ENCODE peak calls at places on chromosomes 1 and 21, in five cellular contexts. R, D, B, K and I are unnamed samples.

GRCh38 chr21:44756416-44757185 is 45.0 kb downstream of the UBE2G2 start:
- DNase-seq in R (no peak), B (peak; percentile 44), K (no peak), D (no peak), I (no peak)

GRCh38 chr1:231053493-231054162 is 13.6 kb upstream of the FAM89A start:
- DNase-seq in D (peak; percentile 97), K (peak; percentile 83), R (peak; percentile 20), B (no peak), I (no peak)

GRCh38 chr1:198676253-198676652 is 37.4 kb downstream of the PTPRC start:
- DNase-seq in B (no peak), R (no peak), K (no peak), D (peak; percentile 39), I (no peak)

GRCh38 chr1:53470155-53470554 is 11.0 kb downstream of the DMRTB1 start:
- DNase-seq in B (peak; percentile 78), D (no peak), K (peak; percentile 78), R (peak; percentile 29), I (no peak)

GRCh38 chr1:233972951-233973635 is 68.6 kb downstream of the SLC35F3 start:
- DNase-seq in R (no peak), D (no peak), K (no peak), B (no peak), I (no peak)

GRCh38 chr21:41671859-41672542 is 94.9 kb downstream of the RIPK4 start:
- DNase-seq in K (no peak), R (no peak), D (no peak), B (peak; percentile 51), I (no peak)

GRCh38 chr1:30265127-30266070 is 458.0 kb downstream of the MATN1 start:
- DNase-seq in R (no peak), K (no peak), D (no peak), B (no peak), I (no peak)

GRCh38 chr1:227544067-227544655 is 19.2 kb upstream of the ZNF678 start:
- DNase-seq in B (no peak), D (no peak), R (no peak), K (no peak), I (no peak)

GRCh38 chr1:89630046-89630445 is 2.9 kb upstream of the LRRC8C start:
- DNase-seq in B (no peak), K (no peak), R (no peak), D (no peak), I (no peak)

GRCh38 chr1:162004441-162004950 is 19.2 kb downstream of the OLFML2B start:
- DNase-seq in K (no peak), D (peak; percentile 71), B (no peak), R (no peak), I (no peak)

GRCh38 chr1:156148236-156148635 is 5.1 kb upstream of the SEMA4A start:
- DNase-seq in K (no peak), D (no peak), R (no peak), B (no peak), I (no peak)

GRCh38 chr1:12708956-12709555 is 6.9 kb upstream of the AADACL3 start:
- DNase-seq in B (no peak), D (no peak), K (no peak), R (no peak), I (no peak)

GRCh38 chr1:222310830-222311229 is 237.1 kb downstream of the HHIPL2 start:
- DNase-seq in K (no peak), D (peak; percentile 23), R (no peak), B (no peak), I (no peak)

GRCh38 chr1:906532-907420 is 16.9 kb upstream of the SAMD11 start:
- DNase-seq in K (peak; percentile 58), D (peak; percentile 91), B (peak; percentile 75), R (no peak), I (peak; percentile 0)

GRCh38 chr1:172948457-172948856 is 102.3 kb downstream of the TNFSF18 start:
- DNase-seq in B (no peak), R (no peak), K (peak; percentile 84), D (no peak), I (no peak)

GRCh38 chr1:164466429-164466828 is 92.6 kb upstream of the PBX1 start:
- DNase-seq in B (no peak), D (no peak), R (no peak), K (peak; percentile 3), I (no peak)

GRCh38 chr1:25805863-25806225 is 5.9 kb downstream of the SELENON start:
- DNase-seq in B (no peak), K (peak; percentile 23), R (no peak), D (no peak), I (no peak)

GRCh38 chr1:244341455-244342450 is 110.0 kb downstream of the ADSS2 start:
- DNase-seq in B (no peak), D (peak; percentile 39), R (no peak), K (peak; percentile 51), I (no peak)

GRCh38 chr1:201456499-201457309 is 12.3 kb downstream of the PHLDA3 start:
- DNase-seq in B (peak; percentile 76), R (no peak), K (peak; percentile 92), D (no peak), I (peak; percentile 47)

GRCh38 chr21:17679002-17679600 is 66.4 kb upstream of the BTG3 start:
- DNase-seq in K (peak; percentile 75), B (no peak), D (peak; percentile 65), R (peak; percentile 38), I (peak; percentile 79)

GRCh38 chr1:87463917-87464565 is 135.4 kb downstream of the LMO4 start:
- DNase-seq in R (no peak), K (no peak), B (no peak), D (no peak), I (no peak)

GRCh38 chr21:33115586-33116541 is 45.9 kb downstream of the OLIG1 start:
- DNase-seq in K (no peak), D (peak; percentile 97), R (no peak), B (no peak), I (no peak)

GRCh38 chr21:33033961-33034413 is 8.3 kb downstream of the OLIG2 start:
- DNase-seq in R (no peak), D (no peak), B (no peak), K (no peak), I (no peak)

GRCh38 chr1:246039585-246039984 is 467.5 kb downstream of the SMYD3 start:
- DNase-seq in B (no peak), K (no peak), D (no peak), R (no peak), I (no peak)

GRCh38 chr1:198212675-198213074 is 55.9 kb downstream of the NEK7 start:
- DNase-seq in B (no peak), R (no peak), D (no peak), K (peak; percentile 93), I (no peak)

GRCh38 chr1:182555493-182555892 is 33.6 kb downstream of the RNASEL start:
- DNase-seq in R (no peak), D (no peak), B (no peak), K (no peak), I (no peak)

GRCh38 chr1:178650950-178651461 is 74.0 kb upstream of the RALGPS2 start:
- DNase-seq in K (peak; percentile 23), R (no peak), B (no peak), D (no peak), I (no peak)

GRCh38 chr1:42146916-42147320 is 6.3 kb upstream of the GUCA2B start:
- DNase-seq in D (peak; percentile 83), B (peak; percentile 86), R (peak; percentile 76), K (peak; percentile 43), I (peak; percentile 92)

GRCh38 chr1:18923721-18924610 is 21.6 kb upstream of the ALDH4A1 start:
- DNase-seq in B (no peak), R (peak; percentile 63), D (no peak), K (no peak), I (no peak)

GRCh38 chr1:109161836-109162606 is 48.1 kb downstream of the ELAPOR1 start:
- DNase-seq in R (no peak), B (peak; percentile 73), K (peak; percentile 55), D (peak; percentile 26), I (no peak)

GRCh38 chr1:186775881-186776560 is 52.7 kb upstream of the PLA2G4A start:
- DNase-seq in B (no peak), K (no peak), R (no peak), D (no peak), I (no peak)

GRCh38 chr1:223221686-223222085 is 78.6 kb upstream of the TLR5 start:
- DNase-seq in D (no peak), B (no peak), R (no peak), K (no peak), I (no peak)

GRCh38 chr1:39687243-39687642 is 4.0 kb downstream of the HPCAL4 start:
- DNase-seq in B (no peak), K (no peak), R (no peak), D (no peak), I (no peak)

GRCh38 chr1:64508521-64509096 is 38.7 kb downstream of the CACHD1 start:
- DNase-seq in K (no peak), D (no peak), B (no peak), R (no peak), I (no peak)

GRCh38 chr1:210321131-210321530 is 7.6 kb upstream of the HHAT start:
- DNase-seq in D (no peak), R (no peak), B (no peak), K (no peak), I (no peak)

GRCh38 chr21:24160528-24160927 is 1446.8 kb downstream of the MRPL39 start:
- DNase-seq in D (no peak), R (no peak), K (no peak), B (no peak), I (no peak)

GRCh38 chr1:25692560-25692959 is 76.0 kb downstream of the MAN1C1 start:
- DNase-seq in R (peak; percentile 29), K (no peak), D (peak; percentile 39), B (no peak), I (no peak)

GRCh38 chr1:85495556-85495955 is 30.6 kb upstream of the DDAH1 start:
- DNase-seq in B (peak; percentile 68), D (no peak), R (no peak), K (peak; percentile 31), I (no peak)

GRCh38 chr1:15328785-15329480 is 80.8 kb upstream of the EFHD2 start:
- DNase-seq in D (no peak), B (no peak), K (peak; percentile 85), R (no peak), I (no peak)

GRCh38 chr1:81729818-81730217 is 70.9 kb upstream of the ADGRL2 start:
- DNase-seq in B (no peak), R (no peak), D (no peak), K (no peak), I (no peak)